ENCODE peak calls at places on chromosomes 12 and 14, in eight cellular contexts. P is fibroblast of mammary gland, T is fibroblast of lung, X is hepatocyte, M is colonic mucosa, C is left ventricle myocardium inferior, U is pancreas, D is sigmoid colon. F is an unnamed sample.
A peak's percentile ranks its signal among the peaks of the same experiment; 100 is the strongest.

GRCh38 chr14:37114039-37114438 is 58.4 kb downstream of the SLC25A21 start:
- DNase-seq in P (peak; percentile 28), X (no peak), T (peak; percentile 70), U (no peak), C (no peak), D (no peak), M (no peak), F (no peak)

GRCh38 chr14:91996951-91997371 is 42.9 kb downstream of the TRIP11 start:
- DNase-seq in T (peak; percentile 87), C (no peak), M (no peak), P (peak; percentile 96), D (no peak), X (peak; percentile 73), U (no peak), F (peak; percentile 41)

GRCh38 chr14:20332386-20332945 is 613 bp downstream of the CCNB1IP1 start:
- DNase-seq in T (peak; percentile 8), P (no peak), U (peak; percentile 24), C (no peak), D (no peak), X (peak; percentile 56), M (peak; percentile 36), F (no peak)

GRCh38 chr12:6831450-6831995 is 3.3 kb downstream of the P3H3 start:
- DNase-seq in U (no peak), C (no peak), T (no peak), X (no peak), D (no peak), P (no peak), M (no peak), F (no peak)

GRCh38 chr14:103847954-103848719 is 762 bp upstream of the PPP1R13B start:
- DNase-seq in P (no peak), D (peak; percentile 74), T (no peak), X (peak; percentile 81), C (no peak), U (no peak), M (no peak), F (no peak)

GRCh38 chr12:95624544-95624943 is 73.3 kb upstream of the USP44 start:
- DNase-seq in T (peak; percentile 90), X (no peak), U (no peak), D (no peak), P (no peak), C (no peak), M (no peak), F (no peak)

GRCh38 chr12:32917094-32917611 is 20.6 kb upstream of the PKP2 start:
- DNase-seq in P (peak; percentile 76), D (no peak), U (no peak), M (no peak), C (no peak), X (no peak), T (peak; percentile 76), F (no peak)

GRCh38 chr14:52266179-52266578 is 1.3 kb upstream of the PTGDR start:
- DNase-seq in D (peak; percentile 85), M (no peak), X (no peak), T (peak; percentile 66), P (peak; percentile 98), C (no peak), U (peak; percentile 13), F (peak; percentile 96)

DNA sequence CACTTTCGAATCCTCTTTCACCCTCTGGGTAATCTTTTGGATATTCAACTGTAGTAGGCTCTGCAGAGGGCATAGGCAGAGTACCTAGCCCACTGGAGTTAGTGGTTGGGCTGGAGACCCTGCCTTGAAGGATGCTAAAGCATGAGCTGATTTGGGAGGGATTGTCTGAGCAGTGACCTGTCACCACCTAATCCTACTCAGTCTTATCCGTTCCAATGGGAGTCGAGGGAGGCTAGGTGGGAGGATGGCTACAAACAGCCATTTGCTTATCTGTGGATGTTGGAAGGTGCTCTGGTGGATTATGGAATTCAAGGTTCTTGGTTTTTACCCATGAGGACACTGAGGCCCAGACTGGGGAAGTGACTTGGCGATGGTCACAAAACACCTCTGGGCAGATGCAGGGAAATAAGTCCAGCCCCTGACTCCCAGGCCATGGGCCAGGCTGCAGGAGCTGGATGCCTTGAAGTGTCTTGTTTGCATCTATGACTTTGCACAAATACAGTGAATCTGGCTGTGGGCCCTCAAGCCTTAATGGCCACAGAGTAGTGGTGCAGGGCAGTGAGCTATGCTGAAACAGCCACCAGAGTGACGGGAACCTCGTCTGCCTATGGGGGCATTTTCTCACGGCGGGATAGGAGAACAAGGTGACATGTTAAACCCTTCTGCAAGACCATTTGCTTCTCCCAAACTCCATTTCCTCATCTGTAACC is 3.7 kb downstream of the KMT5A start:
- DNase-seq in U (no peak), T (no peak), C (no peak), P (no peak), D (no peak), M (no peak), X (no peak), F (no peak)
- H3K4me3 ChIP-seq in U (peak overlapping the region; percentile 61), T (no peak overlapping the region), C (peak overlapping the region; percentile 83), P (peak overlapping the region; percentile 59), D (peak overlapping the region; percentile 75), M (peak overlapping the region; percentile 36), X (no peak overlapping the region), F (peak overlapping the region; percentile 66)

GRCh38 chr14:73491977-73492552 is 1.3 kb downstream of the RIOX1 start:
- DNase-seq in M (no peak), D (peak; percentile 53), X (no peak), P (no peak), U (no peak), C (no peak), T (no peak), F (no peak)
- H3K4me3 ChIP-seq in M (peak overlapping the region; percentile 71), D (peak overlapping the region; percentile 66), X (peak overlapping the region; percentile 74), P (peak overlapping the region; percentile 62), U (peak overlapping the region; percentile 87), C (peak overlapping the region; percentile 84), T (peak overlapping the region; percentile 40), F (peak overlapping the region; percentile 70)

GRCh38 chr12:57838594-57839302 is 7.8 kb downstream of the CTDSP2 start:
- DNase-seq in U (no peak), T (no peak), C (no peak), D (no peak), P (peak; percentile 60), M (no peak), X (no peak), F (no peak)
- H3K4me3 ChIP-seq in U (no peak overlapping the region), T (no peak overlapping the region), C (peak overlapping the region; percentile 95), D (no peak overlapping the region), P (no peak overlapping the region), M (no peak overlapping the region), X (no peak overlapping the region), F (no peak overlapping the region)

DNA sequence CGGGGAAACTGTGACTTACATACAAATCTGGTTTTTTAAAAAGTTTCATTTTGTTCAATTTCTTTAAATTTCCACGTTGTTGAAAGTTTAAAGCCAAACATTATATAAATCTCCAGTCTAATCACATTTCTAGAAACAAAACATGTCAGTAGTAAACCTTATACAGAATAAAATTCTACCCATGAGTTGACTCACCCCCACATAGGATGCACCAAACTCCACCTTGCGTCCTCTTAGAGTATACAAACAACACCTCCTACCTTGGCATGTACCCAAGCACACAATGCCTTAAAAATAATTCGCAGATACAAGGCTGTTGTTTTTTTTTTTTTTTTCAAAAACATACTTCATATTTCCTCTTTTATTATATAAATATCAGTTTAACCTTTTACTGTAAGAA is 3.4 kb downstream of the FBXL14 start:
- DNase-seq in M (peak; percentile 63), X (peak; percentile 35), C (no peak), T (peak; percentile 45), D (no peak), P (peak; percentile 73), U (no peak), F (no peak)
- H3K4me3 ChIP-seq in M (peak overlapping the region; percentile 57), X (no peak overlapping the region), C (peak overlapping the region; percentile 89), T (peak overlapping the region; percentile 40), D (peak overlapping the region; percentile 86), P (peak overlapping the region; percentile 64), U (peak overlapping the region; percentile 81), F (peak overlapping the region; percentile 68)

F was measured in skeletal muscle cell.